ENCODE peak calls at places on chromosomes 6 and 20, in six cellular contexts. P is mesenchymal stem cell, M is H9, X is trophoblast cell, F is neuronal stem cell, N is H1. K is an unnamed sample.

GRCh38 chr6:138847884-138848283 is 52.0 kb downstream of the ECT2L start:
- DNase-seq in P (peak), M (no peak), X (peak), F (no peak), N (no peak), K (peak)

GRCh38 chr6:52164319-52165094 is 21.7 kb upstream of the IL17A start:
- DNase-seq in P (no peak), M (no peak), X (no peak), F (no peak), N (no peak), K (no peak)

GRCh38 chr6:168648240-168648639 is 207.3 kb downstream of the SMOC2 start:
- DNase-seq in P (no peak), M (no peak), X (peak), F (no peak), N (no peak), K (no peak)

GRCh38 chr20:14879020-14879697 is 541.7 kb upstream of the FLRT3 start:
- DNase-seq in P (peak), M (no peak), X (peak), F (no peak), N (no peak), K (peak)

GRCh38 chr6:105644073-105644489 is 241.2 kb upstream of the PREP start:
- DNase-seq in P (peak), M (no peak), X (no peak), F (no peak), N (no peak), K (no peak)

GRCh38 chr6:6654599-6655575 is 66.4 kb downstream of the LY86 start:
- DNase-seq in P (no peak), M (no peak), X (no peak), F (no peak), N (no peak), K (no peak)

GRCh38 chr6:55009114-55009513 is 162.5 kb downstream of the FAM83B start:
- DNase-seq in P (no peak), M (peak), X (no peak), F (no peak), N (no peak), K (no peak)

GRCh38 chr6:81777586-81778268 is 25.2 kb upstream of the TENT5A start:
- DNase-seq in P (no peak), M (no peak), X (no peak), F (no peak), N (no peak), K (no peak)

GRCh38 chr20:53751394-53752368 is 158.0 kb upstream of the ZNF217 start:
- DNase-seq in P (peak), M (no peak), X (no peak), F (no peak), N (no peak), K (no peak)

GRCh38 chr6:1481326-1481725 is 92.0 kb downstream of the FOXF2 start:
- DNase-seq in P (peak), M (no peak), X (peak), F (no peak), N (no peak), K (peak)

GRCh38 chr6:150962436-150962835 is 96.9 kb downstream of the MTHFD1L start:
- DNase-seq in P (no peak), M (no peak), X (no peak), F (no peak), N (no peak), K (no peak)
- H4K91ac ChIP-seq in P (no peak), M (no peak), X (no peak), F (no peak), N (no peak), K (no peak)

GRCh38 chr20:36116813-36117441 is 37.6 kb upstream of the EPB41L1 start:
- DNase-seq in P (peak), M (no peak), X (no peak), F (no peak), N (no peak), K (peak)
- H4K91ac ChIP-seq in P (no peak), M (no peak), X (no peak), F (no peak), N (no peak), K (no peak)

GRCh38 chr20:38121741-38122140 is 43.3 kb downstream of the TGM2 start:
- DNase-seq in P (peak), M (no peak), X (no peak), F (no peak), N (peak), K (no peak)

GRCh38 chr20:38125157-38126056 is 39.7 kb downstream of the TGM2 start:
- DNase-seq in P (no peak), M (no peak), X (no peak), F (no peak), N (peak), K (peak)

GRCh38 chr20:38126146-38126912 is 38.7 kb downstream of the TGM2 start:
- DNase-seq in P (peak), M (peak), X (no peak), F (no peak), N (no peak), K (no peak)

GRCh38 chr20:38120625-38120988 is 44.5 kb downstream of the TGM2 start:
- DNase-seq in P (no peak), M (no peak), X (no peak), F (no peak), N (no peak), K (no peak)

DNA sequence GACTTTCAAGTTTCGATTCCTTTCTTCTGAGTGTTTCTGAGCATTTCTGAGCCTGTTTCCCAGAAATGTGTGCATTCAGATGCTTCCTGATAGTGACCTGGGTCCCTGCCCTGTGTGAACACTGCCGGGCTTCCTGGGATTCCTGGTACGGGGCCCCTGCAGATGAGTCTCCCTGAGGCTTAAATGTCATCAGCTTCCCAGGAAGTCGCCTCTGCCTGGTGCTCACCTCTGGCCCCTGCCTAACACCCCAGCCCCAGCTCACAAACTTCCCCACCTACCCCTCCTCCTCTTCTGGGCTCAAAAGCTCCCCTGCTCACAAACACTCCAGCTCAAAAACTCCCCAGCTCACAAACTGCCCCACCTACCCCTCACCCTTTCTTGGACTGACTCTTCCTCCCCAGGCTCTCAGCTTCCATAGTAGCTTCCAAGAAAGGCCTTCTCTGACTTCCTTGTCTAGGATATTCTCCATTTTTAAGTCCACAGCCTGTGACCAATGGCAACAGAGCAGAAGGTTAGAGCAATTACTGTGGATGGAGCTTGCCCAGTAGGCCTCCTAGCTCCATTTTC is 42.0 kb downstream of the TGM2 start:
- DNase-seq in P (peak), M (no peak), X (peak), F (no peak), N (peak), K (peak)
- H4K91ac ChIP-seq in P (peak), M (no peak), X (peak), F (no peak), N (no peak), K (peak)

GRCh38 chr6:36985963-36986703 is at the start of gene MTCH1:
- DNase-seq in P (peak), M (peak), X (peak), F (peak), N (peak), K (peak)
- H4K91ac ChIP-seq in P (peak), M (no peak), X (peak), F (no peak), N (peak), K (peak)

GRCh38 chr6:136129365-136129764 is 120.7 kb downstream of the MTFR2 start:
- DNase-seq in P (no peak), M (no peak), X (no peak), F (no peak), N (no peak), K (no peak)
- H4K91ac ChIP-seq in P (no peak), M (no peak), X (no peak), F (no peak), N (no peak), K (no peak)

DNA sequence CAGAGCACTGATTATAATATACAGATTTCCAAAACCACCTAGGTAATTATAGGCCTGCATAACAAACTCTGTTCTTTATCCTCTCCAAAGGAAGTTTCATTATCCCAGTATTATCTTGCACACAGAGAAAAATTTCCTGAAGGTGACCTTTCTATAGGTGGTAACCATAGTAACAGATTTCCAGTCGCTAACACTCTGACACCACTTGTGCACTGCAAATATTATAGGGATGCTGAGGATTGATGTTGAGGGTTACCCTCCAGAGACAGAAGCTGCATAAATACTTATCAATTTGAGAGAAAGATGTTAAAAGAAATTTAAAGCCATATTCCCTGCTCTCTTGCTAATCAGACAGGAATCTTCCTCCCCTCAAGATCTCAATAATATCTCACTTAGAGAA is 274.5 kb upstream of the NRSN1 start:
- DNase-seq in P (no peak), M (no peak), X (no peak), F (no peak), N (no peak), K (no peak)
- H4K91ac ChIP-seq in P (no peak), M (no peak), X (no peak), F (no peak), N (no peak), K (no peak)

GRCh38 chr20:62949887-62950286 is 2.6 kb upstream of the SLC17A9 start:
- DNase-seq in P (no peak), M (no peak), X (no peak), F (no peak), N (no peak), K (no peak)

GRCh38 chr20:62947532-62948300 is 4.8 kb upstream of the SLC17A9 start:
- DNase-seq in P (no peak), M (no peak), X (no peak), F (no peak), N (no peak), K (no peak)

GRCh38 chr20:62950741-62951140 is 1.8 kb upstream of the SLC17A9 start:
- DNase-seq in P (no peak), M (no peak), X (no peak), F (no peak), N (no peak), K (no peak)

GRCh38 chr20:62951143-62951895 is 1.2 kb upstream of the SLC17A9 start:
- DNase-seq in P (no peak), M (no peak), X (no peak), F (no peak), N (no peak), K (no peak)

DNA sequence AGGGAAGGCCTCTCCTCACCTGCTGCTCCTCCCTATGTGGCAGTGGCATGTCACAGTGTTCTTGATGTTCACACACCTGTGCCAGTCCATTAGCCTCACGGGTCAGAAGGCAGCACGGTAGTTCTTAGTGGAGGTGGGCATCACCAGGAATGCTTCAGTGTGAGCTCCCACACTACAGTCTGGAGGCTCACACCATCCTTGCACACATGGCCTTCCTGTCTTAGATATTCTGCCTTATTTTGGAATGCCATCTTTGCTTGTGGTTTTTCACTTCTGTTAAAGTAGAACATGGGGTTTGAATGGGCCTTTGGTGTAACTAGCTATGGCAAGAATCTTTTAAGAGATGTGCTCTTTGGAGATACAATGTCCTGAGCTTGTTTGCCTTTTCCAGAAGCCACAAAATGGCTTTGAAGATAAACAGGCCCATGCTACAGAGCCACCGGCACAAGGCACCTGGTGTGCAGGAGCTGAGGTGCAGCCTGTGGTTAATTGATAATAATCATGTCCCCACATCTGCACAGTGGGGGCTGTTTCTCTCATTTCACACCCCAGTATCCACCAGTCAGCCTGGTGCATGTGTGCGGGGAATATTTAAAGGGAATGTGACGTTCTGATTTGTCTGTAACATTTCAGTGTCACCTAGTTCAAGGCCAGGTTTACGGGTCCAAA is 3.2 kb upstream of the SLC17A9 start:
- DNase-seq in P (no peak), M (no peak), X (no peak), F (no peak), N (no peak), K (no peak)
- H4K91ac ChIP-seq in P (no peak), M (no peak), X (no peak), F (no peak), N (peak), K (no peak)

GRCh38 chr6:92564393-92564792 is 855.0 kb downstream of the EPHA7 start:
- DNase-seq in P (peak), M (no peak), X (no peak), F (no peak), N (no peak), K (no peak)
- H4K91ac ChIP-seq in P (no peak), M (no peak), X (no peak), F (no peak), N (no peak), K (no peak)

GRCh38 chr6:120489941-120490340 is 844.3 kb downstream of the TBC1D32 start:
- DNase-seq in P (no peak), M (no peak), X (peak), F (no peak), N (no peak), K (no peak)
- H4K91ac ChIP-seq in P (no peak), M (no peak), X (no peak), F (no peak), N (no peak), K (no peak)

GRCh38 chr20:61684136-61684535 is 381.5 kb downstream of the TAF4 start:
- DNase-seq in P (no peak), M (no peak), X (no peak), F (no peak), N (no peak), K (no peak)
- H4K91ac ChIP-seq in P (peak), M (no peak), X (no peak), F (no peak), N (no peak), K (no peak)

K was measured in IMR-90.